ENCODE peak calls at places on chromosomes 5 and 9, in ten cellular contexts. N, B, E, P, C, D, J, F, U and Q are unnamed samples.
A peak's percentile ranks its signal among the peaks of the same experiment; 100 is the strongest.

GRCh38 chr5:128062172-128062746 is 21.3 kb upstream of the SLC12A2 start:
- DNase-seq in J (no peak), B (peak; percentile 13), P (no peak), C (no peak), F (no peak), D (no peak), N (no peak), E (no peak), U (no peak), Q (no peak)

GRCh38 chr5:3615217-3615616 is 19.6 kb downstream of the IRX1 start:
- DNase-seq in N (no peak), E (no peak), D (no peak), F (no peak), J (no peak), P (no peak), B (no peak), U (no peak), C (no peak), Q (no peak)

GRCh38 chr9:136587944-136588662 is 42.3 kb upstream of the NOTCH1 start:
- DNase-seq in U (peak; percentile 84), N (peak; percentile 40), D (no peak), E (no peak), J (no peak), F (no peak), C (no peak), B (no peak), P (no peak), Q (no peak)

GRCh38 chr9:77899679-77900354 is 131.8 kb downstream of the GNAQ start:
- DNase-seq in C (no peak), F (no peak), P (no peak), U (no peak), D (no peak), N (no peak), J (no peak), B (no peak), E (no peak), Q (no peak)

GRCh38 chr5:36526537-36526936 is 79.9 kb upstream of the SLC1A3 start:
- DNase-seq in D (no peak), P (no peak), C (no peak), U (no peak), E (no peak), B (no peak), J (no peak), F (no peak), N (no peak), Q (no peak)

GRCh38 chr5:501833-502184 is 22.4 kb downstream of the SLC9A3 start:
- DNase-seq in D (no peak), E (no peak), N (no peak), C (no peak), P (no peak), F (no peak), U (no peak), J (no peak), B (no peak), Q (no peak)

GRCh38 chr9:117103711-117104110 is 311.1 kb downstream of the ASTN2 start:
- DNase-seq in C (no peak), D (no peak), E (no peak), B (no peak), F (no peak), U (no peak), N (no peak), J (no peak), P (no peak), Q (no peak)

GRCh38 chr5:127941646-127942045 is 141.9 kb upstream of the SLC12A2 start:
- DNase-seq in E (no peak), P (no peak), U (no peak), J (peak; percentile 17), B (peak; percentile 61), N (no peak), F (no peak), D (no peak), C (no peak), Q (no peak)

GRCh38 chr5:51383494-51384081 is 340 bp downstream of the ISL1 start:
- DNase-seq in B (no peak), F (no peak), J (no peak), E (no peak), D (no peak), N (no peak), U (no peak), C (no peak), P (no peak), Q (no peak)

DNA sequence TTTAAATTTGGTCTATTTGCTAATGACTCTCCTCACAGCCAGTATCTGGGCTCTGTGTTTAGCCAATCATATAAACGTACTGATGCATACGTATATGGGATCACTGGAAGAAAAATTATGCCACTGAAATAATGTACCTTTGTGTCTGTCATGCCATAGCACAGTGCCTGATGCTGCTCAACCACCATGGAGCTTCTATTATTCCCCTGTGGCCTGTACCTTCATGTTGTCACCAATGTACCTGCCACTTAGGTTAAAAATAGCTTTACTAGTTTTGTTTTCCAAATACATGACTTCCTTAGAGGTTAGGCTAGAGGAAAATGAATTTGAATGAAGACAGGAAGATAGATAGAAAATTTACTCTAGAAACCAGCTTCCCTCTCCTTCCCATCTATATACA is 34.6 kb downstream of the HACD4 start:
- DNase-seq in E (no peak), B (no peak), N (no peak), P (no peak), J (no peak), C (no peak), F (no peak), D (no peak), U (no peak), Q (no peak)
- TF ChIP-seq POLR2AphosphoS5 in E (no peak), B (no peak), N (no peak), P (no peak), J (no peak), C (no peak), F (no peak), D (no peak), U (no peak), Q (no peak)

DNA sequence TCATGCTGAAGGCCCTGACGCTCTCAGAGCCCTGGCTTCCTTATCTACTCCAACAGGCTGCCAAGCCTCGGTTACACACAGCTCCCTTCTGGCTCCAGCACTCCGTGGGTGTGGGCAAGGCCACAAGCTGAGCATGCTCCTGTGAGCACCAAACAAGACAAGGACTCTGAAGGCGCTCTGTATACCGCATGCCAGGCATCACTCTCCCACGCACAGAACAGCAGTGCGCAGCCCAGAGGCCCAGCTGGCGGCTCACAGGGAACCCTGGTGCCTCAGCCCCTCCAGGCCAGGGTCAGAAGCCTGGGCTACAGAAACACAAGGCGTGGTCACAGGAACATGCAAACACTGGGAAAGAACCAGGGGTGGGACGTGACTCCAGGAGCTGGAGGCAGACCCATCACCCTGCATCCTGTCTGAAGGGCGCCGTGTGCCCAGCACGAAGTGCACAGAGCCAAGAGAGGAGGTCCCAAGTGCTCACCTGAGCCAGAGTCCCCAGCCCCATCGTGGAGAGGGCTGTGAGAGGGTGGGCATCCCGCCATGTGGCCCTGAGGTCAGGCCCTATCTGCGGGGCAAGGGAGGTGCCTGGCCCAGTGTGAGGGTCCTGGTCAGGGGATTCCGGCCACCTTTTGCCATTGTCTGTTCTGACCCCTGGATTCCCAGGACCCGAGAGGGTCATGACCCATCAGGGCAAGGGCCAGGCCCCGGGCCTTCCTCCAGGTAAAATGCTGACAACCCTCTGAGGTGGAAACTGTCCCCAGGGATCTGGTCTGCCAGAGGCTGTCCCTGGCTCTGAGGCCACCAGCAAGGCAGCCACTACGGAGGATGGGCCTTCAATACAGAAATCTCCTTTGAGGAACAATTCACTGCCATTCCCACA is 54.7 kb downstream of the COL23A1 start:
- DNase-seq in F (peak; percentile 72), D (no peak), J (no peak), B (no peak), E (no peak), P (no peak), U (no peak), N (no peak), C (peak; percentile 70), Q (no peak)
- H3K9me3 ChIP-seq in F (no peaks in the 10 kb centered on the region), D (no peaks in the 10 kb centered on the region), J (no peaks in the 10 kb centered on the region), B (no peaks in the 10 kb centered on the region), E (no peaks in the 10 kb centered on the region), P (no peaks in the 10 kb centered on the region), U (no peaks in the 10 kb centered on the region), N (no peaks in the 10 kb centered on the region), C (no peaks in the 10 kb centered on the region), Q (no peaks in the 10 kb centered on the region)

GRCh38 chr5:172957458-172957857 is 1.8 kb upstream of the RPL26L1 start:
- DNase-seq in E (no peak), J (no peak), C (no peak), B (no peak), U (no peak), F (no peak), N (no peak), P (no peak), D (no peak), Q (no peak)
- H3K27ac ChIP-seq in E (no peak overlapping the region), J (no peak overlapping the region), C (no peak overlapping the region), B (no peak overlapping the region), U (no peak overlapping the region), F (no peak overlapping the region), N (no peak overlapping the region), P (no peak overlapping the region), D (no peak overlapping the region), Q (no peak overlapping the region)

GRCh38 chr9:128903079-128903461 is 17.7 kb upstream of the PHYHD1 start:
- DNase-seq in E (no peak), N (no peak), D (no peak), P (no peak), B (no peak), C (no peak), U (no peak), J (no peak), F (no peak), Q (no peak)

GRCh38 chr9:128901379-128901778 is 19.4 kb upstream of the PHYHD1 start:
- DNase-seq in N (no peak), E (no peak), P (no peak), F (no peak), J (no peak), U (no peak), C (no peak), D (no peak), B (no peak), Q (no peak)

GRCh38 chr9:128901822-128902221 is 19.0 kb upstream of the PHYHD1 start:
- DNase-seq in C (no peak), J (no peak), D (no peak), N (no peak), P (no peak), U (no peak), B (no peak), F (peak; percentile 80), E (no peak), Q (no peak)

GRCh38 chr9:128903871-128904371 is 16.9 kb upstream of the PHYHD1 start:
- DNase-seq in B (no peak), D (no peak), F (no peak), N (no peak), C (no peak), P (no peak), J (no peak), U (no peak), E (no peak), Q (no peak)

DNA sequence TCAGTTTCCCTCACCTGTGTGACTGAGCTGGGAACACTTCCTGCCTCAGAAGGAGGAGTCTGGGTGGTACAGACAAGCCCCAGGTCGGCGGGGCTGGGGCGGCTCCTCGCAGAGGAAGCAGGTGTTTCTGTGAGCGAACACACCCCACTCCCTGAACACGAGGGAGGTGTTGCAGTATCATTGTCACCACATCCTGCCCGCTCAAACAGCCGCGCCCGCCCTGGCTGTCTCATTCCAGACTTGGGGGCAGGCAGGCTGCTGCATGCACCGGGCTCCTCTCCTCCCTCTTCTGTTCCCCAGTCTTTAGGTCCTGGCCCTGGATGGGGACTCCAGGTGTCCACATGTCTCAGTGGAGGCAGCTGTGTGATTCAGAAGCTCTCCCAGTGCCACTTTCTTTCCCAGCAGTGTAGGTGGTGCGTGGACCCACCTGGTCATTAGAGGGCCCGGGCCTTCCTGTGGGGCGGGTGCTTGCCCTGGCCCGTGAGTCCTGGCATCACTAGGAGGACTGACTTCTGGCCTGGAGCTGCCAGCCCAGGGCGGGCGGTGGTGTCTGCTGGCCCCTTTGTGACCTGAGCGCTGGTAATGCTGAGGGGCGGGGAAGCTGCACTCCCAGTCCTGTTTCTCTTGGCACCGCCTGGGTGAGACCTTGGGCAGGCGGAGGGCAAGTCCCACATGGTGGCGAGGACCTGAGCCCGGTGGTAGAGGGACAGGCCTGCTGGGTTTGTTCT is 18.3 kb upstream of the PHYHD1 start:
- DNase-seq in J (peak; percentile 89), D (no peak), E (no peak), P (no peak), B (peak; percentile 86), U (no peak), N (no peak), C (peak; percentile 66), F (peak; percentile 97), Q (peak; percentile 87)
- TF ChIP-seq POLR2AphosphoS5 in J (peak; percentile 93), D (no peak), E (peak; percentile 1), P (peak; percentile 30), B (peak; percentile 42), U (no peak), N (no peak), C (peak; percentile 54), F (peak; percentile 90), Q (peak; percentile 34)